ENCODE peak calls at places on chromosomes 3 and 15, in five cellular contexts. One of them, this sample, is unnamed.

GRCh38 chr3:27449530-27450150 is 34.5 kb downstream of the SLC4A7 start:
- DNase-seq in OCI-LY7: no peak
- DNase-seq in HCT116: peak; percentile 37
- DNase-seq in GM23248: no peak
- DNase-seq in hepatocyte: no peak
- DNase-seq in this sample: no peak

GRCh38 chr15:58483316-58483715 is 51.5 kb downstream of the LIPC start:
- DNase-seq in OCI-LY7: no peak
- DNase-seq in HCT116: no peak
- DNase-seq in GM23248: no peak
- DNase-seq in hepatocyte: no peak
- DNase-seq in this sample: no peak

GRCh38 chr15:99514306-99514705 is 51.5 kb upstream of the MEF2A start:
- DNase-seq in OCI-LY7: no peak
- DNase-seq in HCT116: no peak
- DNase-seq in GM23248: peak; percentile 7
- DNase-seq in hepatocyte: no peak
- DNase-seq in this sample: no peak

GRCh38 chr3:111859061-111859973 is at the start of gene PHLDB2:
- DNase-seq in OCI-LY7: peak; percentile 56
- DNase-seq in HCT116: no peak
- DNase-seq in GM23248: peak; percentile 91
- DNase-seq in hepatocyte: peak; percentile 92
- DNase-seq in this sample: peak; percentile 93

GRCh38 chr15:77738441-77739437 is 106.0 kb upstream of the LINGO1 start:
- DNase-seq in OCI-LY7: no peak
- DNase-seq in HCT116: no peak
- DNase-seq in GM23248: no peak
- DNase-seq in hepatocyte: no peak
- DNase-seq in this sample: peak; percentile 65

GRCh38 chr15:82128401-82129143 is 82.8 kb upstream of the MEX3B start:
- DNase-seq in OCI-LY7: no peak
- DNase-seq in HCT116: no peak
- DNase-seq in GM23248: peak; percentile 48
- DNase-seq in hepatocyte: no peak
- DNase-seq in this sample: no peak

GRCh38 chr15:56978898-56979662 is 60.6 kb downstream of the TCF12 start:
- DNase-seq in OCI-LY7: no peak
- DNase-seq in HCT116: no peak
- DNase-seq in GM23248: peak; percentile 69
- DNase-seq in hepatocyte: no peak
- DNase-seq in this sample: no peak

GRCh38 chr3:111369953-111370352 is 172.0 kb upstream of the CD96 start:
- DNase-seq in OCI-LY7: no peak
- DNase-seq in HCT116: no peak
- DNase-seq in GM23248: peak; percentile 3
- DNase-seq in hepatocyte: no peak
- DNase-seq in this sample: no peak

GRCh38 chr3:31575448-31575847 is 42.7 kb downstream of the STT3B start:
- DNase-seq in OCI-LY7: peak; percentile 15
- DNase-seq in HCT116: no peak
- DNase-seq in GM23248: no peak
- DNase-seq in hepatocyte: no peak
- DNase-seq in this sample: no peak

GRCh38 chr3:182979719-182980191 is 583 bp downstream of the DCUN1D1 start:
- DNase-seq in OCI-LY7: peak; percentile 52
- DNase-seq in HCT116: no peak
- DNase-seq in GM23248: peak; percentile 52
- DNase-seq in hepatocyte: peak; percentile 55
- DNase-seq in this sample: peak; percentile 68

GRCh38 chr3:122921791-122922651 is 105.5 kb downstream of the SEMA5B start:
- DNase-seq in OCI-LY7: no peak
- DNase-seq in HCT116: no peak
- DNase-seq in GM23248: peak; percentile 8
- DNase-seq in hepatocyte: peak; percentile 63
- DNase-seq in this sample: peak; percentile 87

GRCh38 chr15:66066439-66066838 is 187.1 kb downstream of the MEGF11 start:
- DNase-seq in OCI-LY7: no peak
- DNase-seq in HCT116: no peak
- DNase-seq in GM23248: no peak
- DNase-seq in hepatocyte: no peak
- DNase-seq in this sample: no peak

GRCh38 chr15:79918278-79918677 is 21.5 kb upstream of the MTHFS start:
- DNase-seq in OCI-LY7: no peak
- DNase-seq in HCT116: no peak
- DNase-seq in GM23248: no peak
- DNase-seq in hepatocyte: peak; percentile 61
- DNase-seq in this sample: no peak

GRCh38 chr3:79052054-79052681 is 715.6 kb downstream of the ROBO1 start:
- DNase-seq in OCI-LY7: peak; percentile 21
- DNase-seq in HCT116: no peak
- DNase-seq in GM23248: no peak
- DNase-seq in hepatocyte: no peak
- DNase-seq in this sample: peak; percentile 49

GRCh38 chr15:48052871-48053383 is 67.9 kb upstream of the SLC24A5 start:
- DNase-seq in OCI-LY7: no peak
- DNase-seq in HCT116: no peak
- DNase-seq in GM23248: peak; percentile 2
- DNase-seq in hepatocyte: no peak
- DNase-seq in this sample: no peak

GRCh38 chr3:119304201-119304713 is 10.1 kb downstream of the ARHGAP31 start:
- DNase-seq in OCI-LY7: no peak
- DNase-seq in HCT116: no peak
- DNase-seq in GM23248: peak; percentile 73
- DNase-seq in hepatocyte: no peak
- DNase-seq in this sample: no peak

GRCh38 chr15:89659295-89659694 is 4.0 kb upstream of the KIF7 start:
- DNase-seq in OCI-LY7: no peak
- DNase-seq in HCT116: no peak
- DNase-seq in GM23248: no peak
- DNase-seq in hepatocyte: no peak
- DNase-seq in this sample: no peak

GRCh38 chr3:60424942-60425341 is 826.3 kb downstream of the FHIT start:
- DNase-seq in OCI-LY7: no peak
- DNase-seq in HCT116: no peak
- DNase-seq in GM23248: no peak
- DNase-seq in hepatocyte: no peak
- DNase-seq in this sample: peak; percentile 28

GRCh38 chr3:69231929-69232437 is 109.6 kb upstream of the LMOD3 start:
- DNase-seq in OCI-LY7: no peak
- DNase-seq in HCT116: no peak
- DNase-seq in GM23248: no peak
- DNase-seq in hepatocyte: peak; percentile 60
- DNase-seq in this sample: no peak

GRCh38 chr3:129557737-129558037 is 14.7 kb downstream of the H1-8 start:
- DNase-seq in OCI-LY7: no peak
- DNase-seq in HCT116: no peak
- DNase-seq in GM23248: no peak
- DNase-seq in hepatocyte: no peak
- DNase-seq in this sample: no peak

GRCh38 chr3:129558076-129558771 is 15.2 kb downstream of the H1-8 start:
- DNase-seq in OCI-LY7: no peak
- DNase-seq in HCT116: no peak
- DNase-seq in GM23248: peak; percentile 28
- DNase-seq in hepatocyte: no peak
- DNase-seq in this sample: no peak

GRCh38 chr3:129560269-129560787 is 17.4 kb downstream of the H1-8 start:
- DNase-seq in OCI-LY7: no peak
- DNase-seq in HCT116: no peak
- DNase-seq in GM23248: peak; percentile 68
- DNase-seq in hepatocyte: peak; percentile 71
- DNase-seq in this sample: no peak

GRCh38 chr3:129559565-129560079 is 16.6 kb downstream of the H1-8 start:
- DNase-seq in OCI-LY7: no peak
- DNase-seq in HCT116: no peak
- DNase-seq in GM23248: no peak
- DNase-seq in hepatocyte: no peak
- DNase-seq in this sample: no peak

DNA sequence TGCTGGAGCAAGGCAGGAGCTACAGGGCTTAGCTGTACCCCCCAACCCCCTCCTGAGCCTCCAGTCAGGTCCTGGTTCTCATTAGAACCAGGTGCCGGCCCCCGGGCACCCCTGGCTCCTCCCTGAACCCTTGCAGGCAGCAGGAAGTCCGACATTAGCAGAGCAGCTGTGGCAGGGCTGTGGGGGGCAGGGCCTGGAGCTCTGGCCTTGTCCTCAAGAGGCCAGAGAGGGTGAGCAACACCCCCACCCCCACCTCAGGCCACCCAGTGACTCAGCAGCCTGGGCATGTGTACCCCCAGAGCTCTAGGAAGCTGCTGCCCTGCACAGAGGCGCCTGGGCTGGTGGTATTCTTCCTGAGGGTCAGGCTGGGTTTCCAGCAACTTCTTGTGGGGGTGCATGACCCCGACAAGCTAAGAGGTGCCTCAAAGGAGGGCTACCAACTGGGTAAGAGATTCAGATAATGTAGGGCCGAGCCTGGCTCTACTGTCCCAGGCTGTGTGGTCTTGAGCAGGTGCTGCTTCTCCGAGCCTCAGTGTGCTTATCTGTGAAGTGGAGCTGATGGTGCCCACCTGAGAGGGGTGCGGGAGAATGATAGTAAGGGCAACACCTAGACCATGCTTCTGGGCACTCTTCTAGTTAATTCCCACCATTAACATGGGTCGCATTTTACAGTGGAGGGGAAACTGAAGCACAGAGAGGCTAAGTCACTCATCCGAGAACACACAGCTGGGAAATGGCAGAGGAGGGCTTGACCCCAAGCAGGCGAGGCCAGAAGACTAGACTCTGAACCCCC is 16.0 kb downstream of the H1-8 start:
- DNase-seq in OCI-LY7: peak; percentile 79
- DNase-seq in HCT116: no peak
- DNase-seq in GM23248: peak; percentile 79
- DNase-seq in hepatocyte: peak; percentile 68
- DNase-seq in this sample: no peak
- TF ChIP-seq EZH2phosphoT487 in OCI-LY7: no peak
- TF ChIP-seq EZH2phosphoT487 in HCT116: no peak
- TF ChIP-seq EZH2phosphoT487 in GM23248: no peak
- TF ChIP-seq EZH2phosphoT487 in hepatocyte: no peak
- TF ChIP-seq EZH2phosphoT487 in this sample: no peak

GRCh38 chr3:195181781-195182469 is 89.0 kb downstream of the XXYLT1 start:
- DNase-seq in OCI-LY7: no peak
- DNase-seq in HCT116: no peak
- DNase-seq in GM23248: peak; percentile 57
- DNase-seq in hepatocyte: no peak
- DNase-seq in this sample: no peak
- H3K4me1 ChIP-seq in OCI-LY7: peaks cover 15% of the 10 kb centered on the region
- H3K4me1 ChIP-seq in HCT116: no peaks in the 10 kb centered on the region
- H3K4me1 ChIP-seq in GM23248: peaks cover 22% of the 10 kb centered on the region
- H3K4me1 ChIP-seq in hepatocyte: no peaks in the 10 kb centered on the region
- H3K4me1 ChIP-seq in this sample: peaks cover 17% of the 10 kb centered on the region

DNA sequence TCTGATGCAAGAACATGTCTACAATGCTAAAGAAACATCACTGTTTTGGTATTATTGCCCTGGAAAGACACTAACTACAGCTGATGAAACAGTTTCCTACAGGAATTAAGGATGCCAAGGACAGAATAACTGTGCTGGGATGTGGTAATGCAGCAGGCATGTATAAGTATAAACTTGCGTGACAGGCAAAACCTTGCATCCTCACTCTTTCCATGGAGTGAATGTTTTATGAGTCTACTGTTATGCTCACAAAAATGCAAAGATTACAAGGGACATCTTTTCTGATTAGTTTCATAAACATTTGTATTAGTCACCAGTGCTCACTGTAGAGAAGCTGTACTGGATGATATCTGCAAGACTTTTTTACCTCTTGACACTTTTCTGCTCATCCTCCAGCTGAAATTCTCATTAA is 143.6 kb downstream of the NAALADL2 start:
- DNase-seq in OCI-LY7: no peak
- DNase-seq in HCT116: no peak
- DNase-seq in GM23248: peak; percentile 96
- DNase-seq in hepatocyte: peak; percentile 35
- DNase-seq in this sample: no peak
- TF ChIP-seq EZH2phosphoT487 in OCI-LY7: no peak
- TF ChIP-seq EZH2phosphoT487 in HCT116: no peak
- TF ChIP-seq EZH2phosphoT487 in GM23248: no peak
- TF ChIP-seq EZH2phosphoT487 in hepatocyte: no peak
- TF ChIP-seq EZH2phosphoT487 in this sample: no peak

GRCh38 chr15:91864669-91865068 is 11.2 kb downstream of the SLCO3A1 start:
- DNase-seq in OCI-LY7: peak; percentile 90
- DNase-seq in HCT116: no peak
- DNase-seq in GM23248: no peak
- DNase-seq in hepatocyte: no peak
- DNase-seq in this sample: no peak
- H3K4me1 ChIP-seq in OCI-LY7: peaks cover 83% of the 10 kb centered on the region
- H3K4me1 ChIP-seq in HCT116: peaks cover 6% of the 10 kb centered on the region
- H3K4me1 ChIP-seq in GM23248: peaks cover 30% of the 10 kb centered on the region
- H3K4me1 ChIP-seq in hepatocyte: no peaks in the 10 kb centered on the region
- H3K4me1 ChIP-seq in this sample: peaks cover 25% of the 10 kb centered on the region

GRCh38 chr15:71294636-71295241 is 179.5 kb downstream of the THSD4 start:
- DNase-seq in OCI-LY7: no peak
- DNase-seq in HCT116: peak; percentile 84
- DNase-seq in GM23248: peak; percentile 89
- DNase-seq in hepatocyte: no peak
- DNase-seq in this sample: no peak
- TF ChIP-seq EZH2phosphoT487 in OCI-LY7: no peak
- TF ChIP-seq EZH2phosphoT487 in HCT116: no peak
- TF ChIP-seq EZH2phosphoT487 in GM23248: no peak
- TF ChIP-seq EZH2phosphoT487 in hepatocyte: no peak
- TF ChIP-seq EZH2phosphoT487 in this sample: no peak

This sample was measured in GM23338.